ENCODE peak calls at places on chromosomes 11 and 22, in five cellular contexts. V is Calu3, M is nucleus accumbens, P is skeletal muscle cell, D is pancreas. A is an unnamed sample.

GRCh38 chr11:14907411-14908213 is 15.6 kb upstream of the CYP2R1 start:
- DNase-seq in M (peak), V (peak), D (peak), P (no peak), A (no peak)

GRCh38 chr11:92979176-92979575 is 9.7 kb downstream of the MTNR1B start:
- DNase-seq in D (no peak), P (no peak), M (no peak), V (no peak), A (no peak)

GRCh38 chr22:31250740-31251330 is 38.7 kb downstream of the LIMK2 start:
- DNase-seq in P (no peak), M (no peak), D (no peak), V (no peak), A (no peak)

GRCh38 chr11:5004429-5005274 is 10.0 kb downstream of the OR51L1 start:
- DNase-seq in P (peak), M (peak), V (peak), D (peak), A (no peak)

GRCh38 chr11:46526489-46527215 is 67.2 kb downstream of the AMBRA1 start:
- DNase-seq in P (no peak), M (no peak), V (no peak), D (no peak), A (no peak)

GRCh38 chr11:9251306-9251705 is 13.8 kb downstream of the DENND5A start:
- DNase-seq in P (no peak), D (no peak), V (no peak), M (no peak), A (no peak)

GRCh38 chr22:28817919-28818859 is 17.8 kb upstream of the XBP1 start:
- DNase-seq in D (peak), P (no peak), M (no peak), V (peak), A (no peak)

GRCh38 chr22:31248965-31249940 is 37.2 kb downstream of the LIMK2 start:
- DNase-seq in P (no peak), V (no peak), M (peak), D (no peak), A (no peak)

GRCh38 chr11:2444301-2445106 is at the start of the genes KCNQ1 and TRPM5:
- DNase-seq in V (peak), M (no peak), P (no peak), D (peak), A (peak)

GRCh38 chr11:115352805-115353483 is 151.3 kb downstream of the CADM1 start:
- DNase-seq in D (no peak), V (no peak), P (no peak), M (no peak), A (no peak)

GRCh38 chr11:76897233-76897632 is 36.5 kb downstream of the ACER3 start:
- DNase-seq in M (no peak), D (no peak), P (no peak), V (no peak), A (no peak)

GRCh38 chr11:96097844-96098421 is 174.0 kb upstream of the MTMR2 start:
- DNase-seq in P (no peak), M (no peak), V (no peak), D (no peak), A (no peak)

GRCh38 chr11:126484266-126484665 is 128.8 kb downstream of the ST3GAL4 start:
- DNase-seq in M (no peak), P (peak), D (no peak), V (no peak), A (no peak)

GRCh38 chr11:95296165-95296564 is 65.2 kb upstream of the SESN3 start:
- DNase-seq in P (no peak), M (no peak), D (peak), V (no peak), A (no peak)

GRCh38 chr22:24768537-24769374 is 5.8 kb downstream of the PIWIL3 start:
- DNase-seq in D (peak), P (peak), V (peak), M (peak), A (peak)

GRCh38 chr11:21412652-21413383 is 743.4 kb downstream of the NELL1 start:
- DNase-seq in P (no peak), D (no peak), V (no peak), M (no peak), A (no peak)

GRCh38 chr11:15159085-15159484 is 44.4 kb downstream of the INSC start:
- DNase-seq in V (peak), M (no peak), D (no peak), P (no peak), A (peak)

GRCh38 chr11:119755351-119756071 is 26.5 kb upstream of the NECTIN1 start:
- DNase-seq in P (no peak), M (no peak), D (no peak), V (no peak), A (no peak)

GRCh38 chr11:129853508-129854228 is 38.0 kb downstream of the TMEM45B start:
- DNase-seq in V (peak), D (peak), P (no peak), M (no peak), A (no peak)

GRCh38 chr11:126573325-126574076 is 218.0 kb downstream of the ST3GAL4 start:
- DNase-seq in D (no peak), P (no peak), V (no peak), M (no peak), A (no peak)

GRCh38 chr11:20155683-20156279 is 4.5 kb downstream of the DBX1 start:
- DNase-seq in V (no peak), M (no peak), P (no peak), D (no peak), A (no peak)

GRCh38 chr11:73907191-73907590 is 30.4 kb downstream of the PAAF1 start:
- DNase-seq in D (no peak), M (no peak), P (no peak), V (peak), A (no peak)

GRCh38 chr11:129115652-129116585 is 76.2 kb downstream of the ARHGAP32 start:
- DNase-seq in M (no peak), V (no peak), D (no peak), P (peak), A (no peak)

GRCh38 chr11:45089845-45090499 is 56.5 kb upstream of the PRDM11 start:
- DNase-seq in M (no peak), V (no peak), P (no peak), D (no peak), A (no peak)

GRCh38 chr11:15710593-15711260 is 596.0 kb downstream of the INSC start:
- DNase-seq in D (no peak), P (no peak), V (no peak), M (no peak), A (no peak)

GRCh38 chr11:1260023-1260501 is 37.2 kb downstream of the MUC5B start:
- DNase-seq in M (no peak), V (peak), P (no peak), D (no peak), A (no peak)

GRCh38 chr11:13215157-13215556 is 62.4 kb upstream of the BMAL1 start:
- DNase-seq in V (no peak), D (no peak), P (peak), M (no peak), A (no peak)

GRCh38 chr11:64355078-64355940 is 3.7 kb upstream of the RPS6KA4 start:
- DNase-seq in M (peak), P (no peak), D (peak), V (peak), A (peak)

GRCh38 chr11:3135491-3136440 is 29.3 kb downstream of the OSBPL5 start:
- DNase-seq in M (no peak), D (no peak), V (no peak), P (no peak), A (no peak)

GRCh38 chr22:49036513-49036912 is 791.2 kb downstream of the BRD1 start:
- DNase-seq in M (no peak), P (no peak), V (no peak), D (no peak), A (no peak)

GRCh38 chr22:41074061-41074460 is 18.3 kb upstream of the EP300 start:
- DNase-seq in M (no peak), D (no peak), P (no peak), V (no peak), A (no peak)

GRCh38 chr11:110454609-110455008 is 24.9 kb downstream of the FDX1 start:
- DNase-seq in D (no peak), M (no peak), V (no peak), P (no peak), A (no peak)

GRCh38 chr22:44119669-44120313 is 60.9 kb upstream of the PARVG start:
- DNase-seq in P (no peak), M (no peak), V (no peak), D (no peak), A (no peak)

GRCh38 chr22:38735465-38736256 is 20.1 kb downstream of the SUN2 start:
- DNase-seq in M (peak), P (no peak), V (no peak), D (no peak), A (no peak)

GRCh38 chr22:49004484-49005399 is 822.9 kb downstream of the BRD1 start:
- DNase-seq in V (no peak), P (no peak), M (no peak), D (no peak), A (no peak)

GRCh38 chr11:94036096-94036495 is 14.9 kb downstream of the HEPHL1 start:
- DNase-seq in D (no peak), M (no peak), P (no peak), V (no peak), A (no peak)

GRCh38 chr11:8099291-8099899 is 18.4 kb downstream of the TUB start:
- DNase-seq in V (peak), D (peak), M (peak), P (no peak), A (no peak)

GRCh38 chr22:41001722-41002122 is 50.5 kb downstream of the RBX1 start:
- DNase-seq in P (no peak), M (no peak), D (no peak), V (peak), A (no peak)

GRCh38 chr22:28005513-28005912 is 86.5 kb upstream of the PITPNB start:
- DNase-seq in V (no peak), P (no peak), D (no peak), M (no peak), A (no peak)

A was measured in GM19239.